ENCODE peak calls at places on chromosome 4, in eight cellular contexts. O is tibial nerve; G is heart left ventricle; B is CD8-positive, alpha-beta memory T cell; R is effector memory CD4-positive, alpha-beta T cell; X is left ventricle myocardium inferior; D is suprapubic skin; P is H1. S is an unnamed sample. For H3K27me3, the result is how much of the 10 kb centered on the place peaks cover.

GRCh38 chr4:189046642-189047041 is 894.0 kb upstream of the FRG1 start:
- DNase-seq in O (no peak), G (no peak), B (no peak), R (no peak), X (no peak), D (no peak), P (peak), S (no peak)

GRCh38 chr4:5760936-5761480 is 50.0 kb downstream of the EVC start:
- DNase-seq in O (no peak), G (no peak), B (no peak), R (no peak), X (no peak), D (no peak), P (no peak), S (no peak)

GRCh38 chr4:57124145-57124544 is 14.0 kb upstream of the IGFBP7 start:
- DNase-seq in O (no peak), G (no peak), B (no peak), R (no peak), X (no peak), D (no peak), P (no peak), S (no peak)

GRCh38 chr4:87375719-87376291 is 15.2 kb downstream of the HSD17B11 start:
- DNase-seq in O (no peak), G (no peak), B (peak), R (no peak), X (no peak), D (no peak), P (no peak), S (no peak)

GRCh38 chr4:159541143-159541542 is 438.3 kb downstream of the RAPGEF2 start:
- DNase-seq in O (no peak), G (no peak), B (no peak), R (no peak), X (no peak), D (no peak), P (no peak), S (no peak)

GRCh38 chr4:108849611-108850406 is 87.0 kb upstream of the ETNPPL start:
- DNase-seq in O (no peak), G (no peak), B (no peak), R (no peak), X (no peak), D (no peak), P (no peak), S (no peak)

GRCh38 chr4:52661966-52662705 is 3.0 kb upstream of the USP46 start:
- DNase-seq in O (no peak), G (no peak), B (no peak), R (no peak), X (no peak), D (no peak), P (no peak), S (no peak)

GRCh38 chr4:61373901-61374611 is 173.9 kb downstream of the ADGRL3 start:
- DNase-seq in O (no peak), G (no peak), B (no peak), R (no peak), X (no peak), D (no peak), P (no peak), S (no peak)

GRCh38 chr4:123708902-123709301 is 312.3 kb downstream of the SPRY1 start:
- DNase-seq in O (no peak), G (no peak), B (no peak), R (no peak), X (no peak), D (no peak), P (no peak), S (no peak)

DNA sequence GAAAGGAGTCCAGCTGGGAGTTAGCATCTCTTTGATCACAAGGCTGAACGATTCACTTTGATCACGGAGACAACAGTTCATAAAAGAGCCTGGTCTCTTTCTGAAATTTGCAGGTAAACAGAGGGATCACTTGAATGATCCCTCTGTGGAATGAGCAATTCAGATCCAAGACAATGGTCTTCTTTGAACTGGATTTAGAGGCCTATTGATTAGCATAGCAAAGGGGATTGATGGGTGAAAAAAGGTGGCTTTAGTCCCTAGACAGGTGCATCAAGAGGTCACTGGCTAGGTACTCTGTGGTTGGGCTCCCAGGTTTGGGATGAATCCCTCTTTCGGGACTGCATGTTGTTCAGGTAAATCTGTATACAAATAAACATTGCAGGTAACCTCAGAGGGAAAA is 223.8 kb upstream of the TAPT1 start:
- DNase-seq in O (no peak), G (no peak), B (no peak), R (no peak), X (no peak), D (no peak), P (no peak), S (no peak)
- H3K27me3 ChIP-seq in O (under half), G (under half), B (under half), R (under half), X (under half), D (under half), P (under half), S (under half)

DNA sequence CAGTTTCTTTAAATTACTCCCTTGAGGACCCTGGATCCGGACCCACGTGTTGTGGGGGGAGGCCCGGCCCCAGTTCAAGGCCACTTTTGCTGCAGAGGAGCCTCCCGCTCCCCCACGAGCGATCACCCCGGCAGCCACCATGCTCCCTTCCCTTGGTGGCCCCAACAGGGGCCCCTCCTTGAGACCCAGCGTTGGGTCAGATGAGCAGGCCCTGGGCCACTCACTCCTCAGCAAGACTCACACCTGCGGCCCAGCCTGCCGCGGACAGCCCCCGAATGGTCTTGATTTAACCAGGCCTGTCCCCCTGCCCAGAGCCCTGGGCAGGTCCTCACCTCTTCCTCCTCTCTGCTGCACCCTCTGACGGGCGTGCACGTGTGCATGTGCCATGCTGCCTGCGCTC is 4.3 kb downstream of the CPLX1 start:
- DNase-seq in O (no peak), G (no peak), B (no peak), R (no peak), X (no peak), D (peak), P (no peak), S (peak)
- H3K27me3 ChIP-seq in O (half or more), G (under half), B (under half), R (under half), X (half or more), D (half or more), P (under half), S (under half)

GRCh38 chr4:32994956-32995849 is 2275.0 kb downstream of the PCDH7 start:
- DNase-seq in O (no peak), G (no peak), B (no peak), R (no peak), X (no peak), D (no peak), P (no peak), S (no peak)
- H3K27me3 ChIP-seq in O (under half), G (under half), B (under half), R (under half), X (under half), D (under half), P (under half), S (under half)

DNA sequence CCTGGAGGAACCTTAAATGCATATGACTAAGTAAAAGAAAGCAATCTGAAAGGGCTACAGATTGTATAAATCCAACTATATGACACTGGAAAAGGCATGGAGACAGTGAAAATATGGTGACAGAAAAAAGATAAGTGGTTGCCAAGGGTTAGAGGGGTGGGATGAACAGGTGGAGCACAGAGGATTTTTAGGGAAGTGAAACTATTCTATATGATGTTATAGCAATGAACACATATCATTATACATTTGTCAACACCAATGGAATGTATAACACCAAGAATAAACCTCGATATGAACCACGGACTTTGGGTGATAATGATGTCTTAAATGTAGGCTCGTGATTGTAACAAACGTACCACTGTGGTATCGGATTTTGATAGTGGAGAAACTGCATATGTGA is 40.7 kb downstream of the NPY5R start:
- DNase-seq in O (no peak), G (no peak), B (no peak), R (no peak), X (no peak), D (no peak), P (no peak), S (no peak)
- H3K27me3 ChIP-seq in O (under half), G (under half), B (under half), R (under half), X (under half), D (under half), P (under half), S (under half)

GRCh38 chr4:2428496-2429213 is 9.9 kb downstream of the CFAP99 start:
- DNase-seq in O (no peak), G (no peak), B (no peak), R (no peak), X (no peak), D (no peak), P (no peak), S (no peak)
- H3K27me3 ChIP-seq in O (under half), G (under half), B (under half), R (under half), X (under half), D (under half), P (under half), S (under half)

GRCh38 chr4:13541176-13541604 is 3.1 kb downstream of the NKX3-2 start:
- DNase-seq in O (no peak), G (no peak), B (no peak), R (no peak), X (no peak), D (no peak), P (no peak), S (no peak)
- H3K27me3 ChIP-seq in O (half or more), G (half or more), B (half or more), R (half or more), X (half or more), D (half or more), P (half or more), S (half or more)

S was measured in psoas muscle.